ENCODE peak calls at places on chromosomes 13 and 19, in six cellular contexts. L is IMR-90, A is Peyer's patch, T is transverse colon, N is thyroid gland, H is prostate gland. O is an unnamed sample.

GRCh38 chr13:112821340-112822055 is 131.7 kb downstream of the ATP11A start:
- DNase-seq in L (peak; percentile 9), A (peak; percentile 40), T (no peak), N (no peak), H (no peak), O (no peak)

GRCh38 chr19:55253842-55254624 is 4.8 kb downstream of the PPP6R1 start:
- DNase-seq in L (no peak), A (peak; percentile 90), T (peak; percentile 69), N (peak; percentile 18), H (no peak), O (peak; percentile 94)

GRCh38 chr19:23415561-23416191 is 20.4 kb upstream of the ZNF91 start:
- DNase-seq in L (no peak), A (peak; percentile 82), T (peak; percentile 86), N (peak; percentile 35), H (no peak), O (no peak)

GRCh38 chr13:91946498-91947070 is 548.2 kb downstream of the GPC5 start:
- DNase-seq in L (peak; percentile 12), A (no peak), T (no peak), N (peak; percentile 10), H (no peak), O (no peak)

GRCh38 chr13:78700121-78700910 is 41.4 kb upstream of the OBI1 start:
- DNase-seq in L (peak; percentile 31), A (no peak), T (no peak), N (no peak), H (no peak), O (no peak)

GRCh38 chr19:3632098-3632497 is 5.5 kb upstream of the CACTIN start:
- DNase-seq in L (no peak), A (no peak), T (no peak), N (no peak), H (no peak), O (no peak)

GRCh38 chr13:74979703-74980102 is 502.3 kb downstream of the TBC1D4 start:
- DNase-seq in L (no peak), A (no peak), T (no peak), N (no peak), H (peak; percentile 53), O (no peak)

GRCh38 chr19:5539431-5539833 is 28.3 kb downstream of the TINCR start:
- DNase-seq in L (no peak), A (no peak), T (no peak), N (no peak), H (no peak), O (no peak)

GRCh38 chr19:31554360-31554759 is 205.1 kb upstream of the TSHZ3 start:
- DNase-seq in L (no peak), A (no peak), T (no peak), N (no peak), H (no peak), O (no peak)

GRCh38 chr19:31548941-31549340 is 199.7 kb upstream of the TSHZ3 start:
- DNase-seq in L (peak; percentile 44), A (no peak), T (no peak), N (peak; percentile 62), H (no peak), O (no peak)

GRCh38 chr19:31555634-31556215 is 206.5 kb upstream of the TSHZ3 start:
- DNase-seq in L (no peak), A (no peak), T (no peak), N (no peak), H (peak; percentile 51), O (no peak)

GRCh38 chr19:31553112-31553843 is 204.0 kb upstream of the TSHZ3 start:
- DNase-seq in L (no peak), A (no peak), T (no peak), N (no peak), H (no peak), O (no peak)

DNA sequence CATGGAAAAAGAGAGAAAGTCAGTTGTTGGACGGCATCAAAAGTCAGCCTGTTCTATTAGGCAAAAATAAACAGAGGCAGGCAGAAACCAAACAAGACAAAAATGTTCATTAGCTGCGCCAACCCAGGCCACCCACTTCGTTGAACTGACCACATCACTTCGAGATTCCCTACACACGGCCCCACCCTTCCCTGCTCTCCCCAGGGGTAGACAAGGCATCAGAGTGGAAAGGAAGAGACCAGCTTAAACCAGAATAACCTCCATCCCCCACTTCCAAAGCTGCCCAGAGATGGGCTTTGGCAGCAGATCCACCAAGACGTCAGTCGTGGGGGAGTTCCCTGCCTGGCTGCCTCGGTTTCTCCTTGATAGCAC is 204.6 kb upstream of the TSHZ3 start:
- DNase-seq in L (no peak), A (peak; percentile 49), T (peak; percentile 19), N (no peak), H (no peak), O (no peak)
- TF ChIP-seq POLR2A in L (no peak), A (no peak), T (no peak), N (no peak), H (no peak), O (no peak)

GRCh38 chr19:10747271-10747670 is 29.4 kb downstream of the DNM2 start:
- DNase-seq in L (no peak), A (peak; percentile 87), T (peak; percentile 88), N (no peak), H (no peak), O (no peak)
- H3K27ac ChIP-seq in L (no peak overlapping the region), A (peak overlapping the region; percentile 98), T (peak overlapping the region; percentile 86), N (peak overlapping the region; percentile 43), H (no peak overlapping the region), O (peak overlapping the region; percentile 92)

DNA sequence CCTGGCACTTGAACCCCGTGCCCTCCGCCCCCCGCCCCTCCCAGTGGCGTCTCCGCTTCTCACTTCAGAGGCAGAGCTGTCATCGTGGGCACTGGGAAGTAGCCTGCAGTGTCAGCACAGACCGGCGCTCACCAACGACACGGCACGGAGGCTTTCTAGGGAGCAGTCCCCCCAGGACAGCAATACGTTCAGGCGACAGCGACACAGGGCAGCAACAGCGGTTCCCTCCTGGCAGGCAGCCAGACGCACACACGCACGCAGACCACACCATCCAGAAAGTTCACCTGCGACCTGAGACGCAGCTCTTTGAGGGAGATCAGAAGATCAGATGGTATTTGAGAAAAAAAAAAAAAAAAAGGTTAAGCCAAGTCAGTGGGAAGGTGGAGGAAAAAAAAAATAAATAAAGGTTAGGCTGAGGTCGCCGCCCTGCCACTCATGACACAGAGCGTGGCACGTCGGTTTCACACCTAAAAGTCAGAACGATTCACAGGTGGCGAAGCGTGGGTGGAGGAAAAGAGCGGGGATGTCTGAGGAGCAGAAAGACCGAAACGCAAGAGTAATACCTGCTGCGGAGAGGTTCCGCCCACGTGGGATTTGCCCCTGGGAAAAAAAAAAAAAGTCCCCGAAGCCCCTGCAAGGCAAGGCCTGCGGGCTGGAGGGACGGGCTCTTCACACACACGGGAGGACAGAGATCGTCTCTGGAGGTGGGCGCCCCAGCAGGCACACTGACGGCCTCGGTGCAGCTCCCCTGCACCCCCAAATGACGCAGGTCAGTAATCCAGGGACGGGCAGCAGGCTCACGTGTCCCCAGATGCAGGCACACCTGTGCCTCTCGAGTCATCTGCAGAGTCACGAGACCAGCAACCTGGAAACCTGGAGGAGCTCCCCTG is 94.5 kb downstream of the GNG7 start:
- DNase-seq in L (no peak), A (peak; percentile 80), T (peak; percentile 53), N (peak; percentile 62), H (no peak), O (peak; percentile 82)
- TF ChIP-seq POLR2A in L (no peak), A (no peak), T (no peak), N (peak; percentile 32), H (no peak), O (no peak)

GRCh38 chr19:51147663-51148062 is 5.6 kb downstream of the SIGLEC7 start:
- DNase-seq in L (no peak), A (no peak), T (no peak), N (no peak), H (no peak), O (no peak)
- H3K27ac ChIP-seq in L (no peak overlapping the region), A (no peak overlapping the region), T (no peak overlapping the region), N (no peak overlapping the region), H (no peak overlapping the region), O (no peak overlapping the region)

GRCh38 chr13:44879452-44880058 is 109.7 kb downstream of the NUFIP1 start:
- DNase-seq in L (peak; percentile 64), A (no peak), T (peak; percentile 31), N (no peak), H (no peak), O (no peak)

DNA sequence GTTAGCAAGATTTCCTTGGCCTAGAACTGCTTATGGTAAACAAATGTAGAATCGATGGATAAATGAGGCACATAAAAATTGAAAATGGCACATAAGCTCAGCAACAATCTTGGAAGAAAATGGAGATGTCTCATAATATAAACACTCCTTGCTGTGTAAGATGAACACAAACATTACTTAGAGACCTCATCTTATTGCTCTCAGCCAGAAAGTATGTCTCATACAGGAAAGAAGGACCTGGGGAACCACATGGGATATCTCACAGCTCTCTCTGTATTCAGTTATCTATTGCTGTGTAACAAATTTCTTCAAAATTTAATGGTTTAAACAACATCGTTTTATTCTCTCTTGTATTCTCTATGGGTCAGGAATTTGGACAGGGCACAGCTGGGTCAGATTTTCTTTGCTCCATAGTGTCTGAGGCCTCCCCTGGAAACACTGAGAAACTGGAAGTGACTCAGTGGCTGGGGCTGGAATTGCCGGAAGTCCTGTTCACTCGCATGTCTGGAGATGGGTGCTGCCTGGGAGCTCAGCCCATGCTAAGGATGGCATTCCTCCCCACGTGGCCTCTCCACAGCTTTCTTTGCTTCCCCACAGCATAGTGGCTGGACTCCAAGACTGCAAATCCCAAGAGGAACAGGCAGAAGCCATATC is 105.1 kb downstream of the NUFIP1 start:
- DNase-seq in L (peak; percentile 86), A (no peak), T (no peak), N (no peak), H (no peak), O (no peak)
- TF ChIP-seq POLR2A in L (no peak), A (no peak), T (no peak), N (no peak), H (no peak), O (no peak)